ENCODE peak calls at places on chromosome 22, in four cellular contexts. One of them, this sample, is unnamed.

GRCh38 chr22:39959640-39960447 is at the start of gene TMA7B:
- DNase-seq in glomerular endothelial cell: peak; percentile 23
- DNase-seq in GM10248: no peak
- DNase-seq in NCI-H226: peak; percentile 34
- DNase-seq in this sample: no peak

GRCh38 chr22:48949375-48950149 is 878.1 kb downstream of the BRD1 start:
- DNase-seq in NCI-H226: no peak
- DNase-seq in GM10248: no peak
- DNase-seq in glomerular endothelial cell: no peak
- DNase-seq in this sample: no peak

GRCh38 chr22:47835726-47836125 is 1073.3 kb downstream of the TBC1D22A start:
- DNase-seq in NCI-H226: no peak
- DNase-seq in GM10248: no peak
- DNase-seq in glomerular endothelial cell: no peak
- DNase-seq in this sample: peak; percentile 49

GRCh38 chr22:46026907-46027218 is 49.9 kb upstream of the WNT7B start:
- DNase-seq in NCI-H226: no peak
- DNase-seq in glomerular endothelial cell: no peak
- DNase-seq in GM10248: no peak
- DNase-seq in this sample: no peak

GRCh38 chr22:42918500-42918899 is 61.4 kb upstream of the ARFGAP3 start:
- DNase-seq in NCI-H226: no peak
- DNase-seq in GM10248: no peak
- DNase-seq in glomerular endothelial cell: no peak
- DNase-seq in this sample: no peak

GRCh38 chr22:44037519-44038370 is 13.6 kb downstream of the PARVB start:
- DNase-seq in NCI-H226: peak; percentile 72
- DNase-seq in GM10248: no peak
- DNase-seq in glomerular endothelial cell: peak; percentile 36
- DNase-seq in this sample: peak; percentile 81

GRCh38 chr22:24230911-24231656 is 13.8 kb downstream of the GGT5 start:
- DNase-seq in GM10248: peak; percentile 76
- DNase-seq in NCI-H226: no peak
- DNase-seq in glomerular endothelial cell: no peak
- DNase-seq in this sample: no peak

GRCh38 chr22:24803064-24803542 is 2.9 kb upstream of the SGSM1 start:
- DNase-seq in glomerular endothelial cell: no peak
- DNase-seq in GM10248: peak; percentile 65
- DNase-seq in NCI-H226: no peak
- DNase-seq in this sample: no peak

GRCh38 chr22:29635734-29636357 is 32.4 kb downstream of the NF2 start:
- DNase-seq in NCI-H226: peak; percentile 5
- DNase-seq in GM10248: peak; percentile 39
- DNase-seq in glomerular endothelial cell: no peak
- DNase-seq in this sample: no peak